ENCODE peak calls at places on chromosomes 3 and 15, in nine cellular contexts. W, Y, T, E, B, P, C, U and O are unnamed samples.

GRCh38 chr15:61101543-61101942 is 127.6 kb downstream of the RORA start:
- DNase-seq in W (no peak), Y (no peak), T (no peak), E (no peak), B (no peak), P (no peak), C (no peak), U (no peak), O (no peak)

GRCh38 chr15:63985221-63986184 is 60.8 kb downstream of the DAPK2 start:
- DNase-seq in W (peak), Y (no peak), T (no peak), E (peak), B (no peak), P (peak), C (no peak), U (no peak), O (no peak)

GRCh38 chr15:93870583-93870982 is 360.8 kb upstream of the MCTP2 start:
- DNase-seq in W (no peak), Y (no peak), T (no peak), E (no peak), B (no peak), P (no peak), C (no peak), U (no peak), O (no peak)

GRCh38 chr3:129553771-129554170 is 10.8 kb downstream of the H1-8 start:
- DNase-seq in W (no peak), Y (peak), T (no peak), E (no peak), B (no peak), P (peak), C (no peak), U (no peak), O (no peak)

GRCh38 chr15:77504310-77504709 is 83.6 kb downstream of the HMG20A start:
- DNase-seq in W (peak), Y (no peak), T (no peak), E (peak), B (peak), P (peak), C (no peak), U (no peak), O (no peak)

GRCh38 chr15:34241376-34242350 is 16.8 kb downstream of the EMC4 start:
- DNase-seq in W (no peak), Y (peak), T (peak), E (no peak), B (peak), P (no peak), C (peak), U (peak), O (peak)

GRCh38 chr3:13348671-13349396 is 71.3 kb downstream of the NUP210 start:
- DNase-seq in W (no peak), Y (no peak), T (no peak), E (no peak), B (no peak), P (no peak), C (peak), U (no peak), O (no peak)

GRCh38 chr3:186471781-186472180 is 72.4 kb downstream of the CRYGS start:
- DNase-seq in W (no peak), Y (no peak), T (no peak), E (no peak), B (no peak), P (no peak), C (no peak), U (no peak), O (no peak)

GRCh38 chr3:176978441-176978840 is 218.8 kb downstream of the TBL1XR1 start:
- DNase-seq in W (no peak), Y (no peak), T (no peak), E (no peak), B (no peak), P (no peak), C (no peak), U (no peak), O (peak)

GRCh38 chr3:43998841-43999805 is 242.6 kb upstream of the TOPAZ1 start:
- DNase-seq in W (no peak), Y (no peak), T (peak), E (peak), B (peak), P (no peak), C (peak), U (no peak), O (peak)